ENCODE peak calls at places on chromosomes 7 and 10, in five cellular contexts. One of them, this sample, is unnamed. For H3K4me1, the result is how much of the 10 kb centered on the place peaks cover.

GRCh38 chr10:12162927-12163326 is 32.8 kb downstream of the NUDT5 start:
- DNase-seq in colonic mucosa: no peak
- DNase-seq in endodermal cell: no peak
- DNase-seq in A549: no peak
- DNase-seq in mammary epithelial cell: no peak
- DNase-seq in this sample: no peak

GRCh38 chr10:14423111-14423744 is 92.5 kb upstream of the FRMD4A start:
- DNase-seq in colonic mucosa: no peak
- DNase-seq in mammary epithelial cell: no peak
- DNase-seq in A549: no peak
- DNase-seq in endodermal cell: no peak
- DNase-seq in this sample: peak

GRCh38 chr10:128675405-128675804 is 549.2 kb upstream of the MKI67 start:
- DNase-seq in endodermal cell: peak
- DNase-seq in A549: no peak
- DNase-seq in colonic mucosa: no peak
- DNase-seq in mammary epithelial cell: no peak
- DNase-seq in this sample: no peak

GRCh38 chr10:12934777-12935176 is 66.7 kb downstream of the CCDC3 start:
- DNase-seq in A549: no peak
- DNase-seq in mammary epithelial cell: peak
- DNase-seq in colonic mucosa: no peak
- DNase-seq in endodermal cell: no peak
- DNase-seq in this sample: no peak

GRCh38 chr7:142583424-142583823 is 165.8 kb upstream of the PRSS1 start:
- DNase-seq in mammary epithelial cell: peak
- DNase-seq in endodermal cell: no peak
- DNase-seq in colonic mucosa: no peak
- DNase-seq in A549: peak
- DNase-seq in this sample: no peak

GRCh38 chr10:30080161-30080560 is 20.8 kb upstream of the JCAD start:
- DNase-seq in A549: no peak
- DNase-seq in mammary epithelial cell: peak
- DNase-seq in endodermal cell: no peak
- DNase-seq in colonic mucosa: no peak
- DNase-seq in this sample: no peak

GRCh38 chr7:18846765-18847215 is 270.6 kb downstream of the TWIST1 start:
- DNase-seq in endodermal cell: no peak
- DNase-seq in mammary epithelial cell: no peak
- DNase-seq in colonic mucosa: no peak
- DNase-seq in A549: no peak
- DNase-seq in this sample: no peak

GRCh38 chr7:75967573-75967997 is 26.8 kb downstream of the TMEM120A start:
- DNase-seq in endodermal cell: no peak
- DNase-seq in colonic mucosa: peak
- DNase-seq in A549: no peak
- DNase-seq in mammary epithelial cell: no peak
- DNase-seq in this sample: no peak

GRCh38 chr10:131706952-131707351 is 193.9 kb upstream of the PPP2R2D start:
- DNase-seq in mammary epithelial cell: no peak
- DNase-seq in endodermal cell: no peak
- DNase-seq in colonic mucosa: no peak
- DNase-seq in A549: no peak
- DNase-seq in this sample: no peak

GRCh38 chr10:133277277-133277992 is 767 bp upstream of the ADAM8 start:
- DNase-seq in mammary epithelial cell: no peak
- DNase-seq in A549: no peak
- DNase-seq in colonic mucosa: no peak
- DNase-seq in endodermal cell: no peak
- DNase-seq in this sample: no peak

GRCh38 chr10:103833731-103834365 is 21.5 kb downstream of the SH3PXD2A start:
- DNase-seq in colonic mucosa: peak
- DNase-seq in A549: peak
- DNase-seq in endodermal cell: peak
- DNase-seq in mammary epithelial cell: no peak
- DNase-seq in this sample: peak

GRCh38 chr7:130063036-130063435 is 7.3 kb upstream of the KLHDC10 start:
- DNase-seq in A549: no peak
- DNase-seq in colonic mucosa: peak
- DNase-seq in mammary epithelial cell: no peak
- DNase-seq in endodermal cell: peak
- DNase-seq in this sample: peak

GRCh38 chr7:159105845-159106614 is 38.6 kb downstream of the VIPR2 start:
- DNase-seq in endodermal cell: peak
- DNase-seq in mammary epithelial cell: no peak
- DNase-seq in colonic mucosa: no peak
- DNase-seq in A549: no peak
- DNase-seq in this sample: no peak

GRCh38 chr7:142391191-142391992 is 133.5 kb upstream of the PRSS58 start:
- DNase-seq in colonic mucosa: no peak
- DNase-seq in A549: no peak
- DNase-seq in mammary epithelial cell: peak
- DNase-seq in endodermal cell: peak
- DNase-seq in this sample: no peak

DNA sequence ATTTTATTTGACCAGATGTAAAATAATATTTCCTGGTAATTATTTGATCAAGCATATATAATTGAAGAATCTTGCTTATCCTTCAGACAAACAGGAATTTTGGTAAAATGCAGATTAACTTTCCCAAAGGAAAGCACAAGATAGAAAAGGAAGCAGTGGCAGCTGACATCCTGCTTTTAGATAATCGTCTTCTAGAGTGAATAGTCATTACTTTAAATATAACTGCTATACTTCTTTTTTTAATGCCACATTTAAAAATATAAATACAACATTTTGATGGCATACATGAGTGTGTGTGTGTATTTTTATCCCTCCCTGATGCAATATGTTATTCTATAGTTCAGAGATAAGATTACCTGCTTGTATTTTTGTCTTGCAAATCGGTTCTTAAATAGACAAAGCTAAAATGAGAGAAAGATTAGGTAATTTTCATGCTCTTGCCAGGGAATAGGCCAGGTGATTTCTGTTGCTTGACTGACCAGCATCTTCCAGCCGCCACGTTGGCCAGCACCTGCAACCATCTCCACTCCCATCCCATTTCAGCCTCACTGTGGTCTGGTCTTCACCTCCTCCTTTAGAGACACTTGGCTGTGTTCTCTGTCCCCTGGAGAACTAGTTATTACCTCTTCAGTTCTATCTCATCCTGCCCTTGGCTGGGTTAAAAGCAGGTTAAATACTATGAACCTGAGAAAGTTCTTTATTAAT is 58.1 kb downstream of the MDFIC start:
- DNase-seq in colonic mucosa: no peak
- DNase-seq in A549: no peak
- DNase-seq in endodermal cell: no peak
- DNase-seq in mammary epithelial cell: no peak
- DNase-seq in this sample: no peak
- H3K4me3 ChIP-seq in colonic mucosa: no peak
- H3K4me3 ChIP-seq in A549: no peak
- H3K4me3 ChIP-seq in endodermal cell: no peak
- H3K4me3 ChIP-seq in mammary epithelial cell: no peak
- H3K4me3 ChIP-seq in this sample: no peak

GRCh38 chr10:119643306-119644214 is 7.6 kb upstream of the BAG3 start:
- DNase-seq in A549: no peak
- DNase-seq in mammary epithelial cell: no peak
- DNase-seq in endodermal cell: no peak
- DNase-seq in colonic mucosa: no peak
- DNase-seq in this sample: no peak
- TF ChIP-seq CTCF in A549: no peak
- TF ChIP-seq CTCF in mammary epithelial cell: no peak
- TF ChIP-seq CTCF in endodermal cell: peak
- TF ChIP-seq CTCF in colonic mucosa: no peak
- TF ChIP-seq CTCF in this sample: no peak

GRCh38 chr7:44630791-44631457 is 24.5 kb downstream of the OGDH start:
- DNase-seq in colonic mucosa: no peak
- DNase-seq in mammary epithelial cell: no peak
- DNase-seq in endodermal cell: no peak
- DNase-seq in A549: no peak
- DNase-seq in this sample: no peak
- H3K4me1 ChIP-seq in colonic mucosa: under half
- H3K4me1 ChIP-seq in mammary epithelial cell: under half
- H3K4me1 ChIP-seq in endodermal cell: under half
- H3K4me1 ChIP-seq in A549: under half
- H3K4me1 ChIP-seq in this sample: half or more

GRCh38 chr7:21616796-21617436 is 74.1 kb downstream of the DNAH11 start:
- DNase-seq in colonic mucosa: no peak
- DNase-seq in endodermal cell: no peak
- DNase-seq in mammary epithelial cell: peak
- DNase-seq in A549: peak
- DNase-seq in this sample: no peak
- H3K4me3 ChIP-seq in colonic mucosa: no peak
- H3K4me3 ChIP-seq in endodermal cell: no peak
- H3K4me3 ChIP-seq in mammary epithelial cell: no peak
- H3K4me3 ChIP-seq in A549: peak
- H3K4me3 ChIP-seq in this sample: no peak

GRCh38 chr7:45178241-45179225 is 20.9 kb downstream of the RAMP3 start:
- DNase-seq in colonic mucosa: no peak
- DNase-seq in A549: peak
- DNase-seq in endodermal cell: peak
- DNase-seq in mammary epithelial cell: no peak
- DNase-seq in this sample: no peak
- TF ChIP-seq CTCF in colonic mucosa: no peak
- TF ChIP-seq CTCF in A549: no peak
- TF ChIP-seq CTCF in endodermal cell: peak
- TF ChIP-seq CTCF in mammary epithelial cell: no peak
- TF ChIP-seq CTCF in this sample: no peak